ENCODE peak calls at places on chromosome 6, in seven cellular contexts. One of them, this sample, is unnamed.

GRCh38 chr6:57224769-57225515 is 2.8 kb upstream of the RAB23 start:
- DNase-seq in endothelial cell of umbilical vein: no peak
- DNase-seq in HepG2: no peak
- DNase-seq in GM12878: no peak
- DNase-seq in H1: no peak
- DNase-seq in HCT116: no peak
- DNase-seq in K562: peak
- DNase-seq in this sample: no peak

GRCh38 chr6:7414811-7415210 is 25.2 kb downstream of the RIOK1 start:
- DNase-seq in endothelial cell of umbilical vein: no peak
- DNase-seq in HepG2: no peak
- DNase-seq in GM12878: no peak
- DNase-seq in H1: no peak
- DNase-seq in HCT116: no peak
- DNase-seq in K562: no peak
- DNase-seq in this sample: no peak

GRCh38 chr6:116409756-116410155 is 39.0 kb downstream of the DSE start:
- DNase-seq in endothelial cell of umbilical vein: no peak
- DNase-seq in HepG2: no peak
- DNase-seq in GM12878: peak
- DNase-seq in H1: no peak
- DNase-seq in HCT116: no peak
- DNase-seq in K562: no peak
- DNase-seq in this sample: no peak

GRCh38 chr6:33427585-33428218 is 7.8 kb downstream of the SYNGAP1 start:
- DNase-seq in endothelial cell of umbilical vein: peak
- DNase-seq in HepG2: no peak
- DNase-seq in GM12878: no peak
- DNase-seq in H1: peak
- DNase-seq in HCT116: no peak
- DNase-seq in K562: peak
- DNase-seq in this sample: no peak

GRCh38 chr6:170093658-170094596 is 197.0 kb downstream of the DLL1 start:
- DNase-seq in endothelial cell of umbilical vein: no peak
- DNase-seq in HepG2: no peak
- DNase-seq in GM12878: no peak
- DNase-seq in H1: peak
- DNase-seq in HCT116: no peak
- DNase-seq in K562: no peak
- DNase-seq in this sample: no peak

GRCh38 chr6:100088009-100088408 is 94.0 kb upstream of the MCHR2 start:
- DNase-seq in endothelial cell of umbilical vein: no peak
- DNase-seq in HepG2: no peak
- DNase-seq in GM12878: no peak
- DNase-seq in H1: no peak
- DNase-seq in HCT116: peak
- DNase-seq in K562: no peak
- DNase-seq in this sample: no peak

GRCh38 chr6:15132854-15133670 is 112.8 kb upstream of the JARID2 start:
- DNase-seq in endothelial cell of umbilical vein: no peak
- DNase-seq in HepG2: peak
- DNase-seq in GM12878: no peak
- DNase-seq in H1: no peak
- DNase-seq in HCT116: peak
- DNase-seq in K562: no peak
- DNase-seq in this sample: no peak

GRCh38 chr6:113735487-113735886 is 121.7 kb upstream of the MARCKS start:
- DNase-seq in endothelial cell of umbilical vein: no peak
- DNase-seq in HepG2: no peak
- DNase-seq in GM12878: no peak
- DNase-seq in H1: no peak
- DNase-seq in HCT116: no peak
- DNase-seq in K562: no peak
- DNase-seq in this sample: peak

GRCh38 chr6:106724848-106725247 is 95.5 kb downstream of the QRSL1 start:
- DNase-seq in endothelial cell of umbilical vein: no peak
- DNase-seq in HepG2: no peak
- DNase-seq in GM12878: no peak
- DNase-seq in H1: no peak
- DNase-seq in HCT116: no peak
- DNase-seq in K562: no peak
- DNase-seq in this sample: no peak

GRCh38 chr6:44580901-44581300 is 193.4 kb downstream of the CDC5L start:
- DNase-seq in endothelial cell of umbilical vein: no peak
- DNase-seq in HepG2: no peak
- DNase-seq in GM12878: no peak
- DNase-seq in H1: no peak
- DNase-seq in HCT116: no peak
- DNase-seq in K562: no peak
- DNase-seq in this sample: no peak

GRCh38 chr6:74409447-74409846 is 713.4 kb downstream of the CD109 start:
- DNase-seq in endothelial cell of umbilical vein: peak
- DNase-seq in HepG2: peak
- DNase-seq in GM12878: no peak
- DNase-seq in H1: no peak
- DNase-seq in HCT116: peak
- DNase-seq in K562: no peak
- DNase-seq in this sample: no peak

GRCh38 chr6:89582669-89583325 is 55.8 kb downstream of the LYRM2 start:
- DNase-seq in endothelial cell of umbilical vein: no peak
- DNase-seq in HepG2: no peak
- DNase-seq in GM12878: no peak
- DNase-seq in H1: no peak
- DNase-seq in HCT116: no peak
- DNase-seq in K562: no peak
- DNase-seq in this sample: no peak

DNA sequence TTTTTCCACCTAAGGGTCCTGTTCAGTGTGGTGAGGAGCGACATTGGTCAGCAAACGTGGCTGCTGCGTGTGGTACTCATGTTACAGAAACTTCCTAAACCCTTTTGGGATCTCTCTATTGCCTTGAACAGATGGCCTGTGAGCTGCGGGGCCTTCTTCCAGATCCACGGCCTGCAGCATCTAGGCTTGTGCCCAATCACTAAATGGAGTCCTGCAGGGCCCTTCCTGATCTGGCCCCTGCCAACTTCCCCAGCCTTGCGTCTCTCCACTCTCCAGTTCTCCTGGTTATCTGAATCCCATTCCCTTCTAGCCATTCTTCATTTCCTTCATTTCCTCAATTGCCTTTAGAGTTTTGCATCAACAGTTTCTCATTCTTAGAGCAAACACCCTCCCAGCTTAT is 85.6 kb downstream of the PDE7B start:
- DNase-seq in endothelial cell of umbilical vein: no peak
- DNase-seq in HepG2: no peak
- DNase-seq in GM12878: no peak
- DNase-seq in H1: no peak
- DNase-seq in HCT116: no peak
- DNase-seq in K562: no peak
- DNase-seq in this sample: no peak
- H3K27ac ChIP-seq in endothelial cell of umbilical vein: no peak
- H3K27ac ChIP-seq in HepG2: no peak
- H3K27ac ChIP-seq in GM12878: no peak
- H3K27ac ChIP-seq in H1: no peak
- H3K27ac ChIP-seq in HCT116: no peak
- H3K27ac ChIP-seq in K562: no peak
- H3K27ac ChIP-seq in this sample: no peak

GRCh38 chr6:4322134-4322845 is 186.9 kb upstream of the ECI2 start:
- DNase-seq in endothelial cell of umbilical vein: no peak
- DNase-seq in HepG2: no peak
- DNase-seq in GM12878: no peak
- DNase-seq in H1: no peak
- DNase-seq in HCT116: no peak
- DNase-seq in K562: no peak
- DNase-seq in this sample: no peak

GRCh38 chr6:4322846-4323309 is 187.5 kb upstream of the ECI2 start:
- DNase-seq in endothelial cell of umbilical vein: no peak
- DNase-seq in HepG2: no peak
- DNase-seq in GM12878: no peak
- DNase-seq in H1: no peak
- DNase-seq in HCT116: no peak
- DNase-seq in K562: peak
- DNase-seq in this sample: no peak

GRCh38 chr6:4323322-4323721 is 187.9 kb upstream of the ECI2 start:
- DNase-seq in endothelial cell of umbilical vein: no peak
- DNase-seq in HepG2: no peak
- DNase-seq in GM12878: no peak
- DNase-seq in H1: no peak
- DNase-seq in HCT116: no peak
- DNase-seq in K562: no peak
- DNase-seq in this sample: no peak

GRCh38 chr6:4320860-4321259 is 185.5 kb upstream of the ECI2 start:
- DNase-seq in endothelial cell of umbilical vein: peak
- DNase-seq in HepG2: no peak
- DNase-seq in GM12878: no peak
- DNase-seq in H1: no peak
- DNase-seq in HCT116: no peak
- DNase-seq in K562: no peak
- DNase-seq in this sample: no peak

DNA sequence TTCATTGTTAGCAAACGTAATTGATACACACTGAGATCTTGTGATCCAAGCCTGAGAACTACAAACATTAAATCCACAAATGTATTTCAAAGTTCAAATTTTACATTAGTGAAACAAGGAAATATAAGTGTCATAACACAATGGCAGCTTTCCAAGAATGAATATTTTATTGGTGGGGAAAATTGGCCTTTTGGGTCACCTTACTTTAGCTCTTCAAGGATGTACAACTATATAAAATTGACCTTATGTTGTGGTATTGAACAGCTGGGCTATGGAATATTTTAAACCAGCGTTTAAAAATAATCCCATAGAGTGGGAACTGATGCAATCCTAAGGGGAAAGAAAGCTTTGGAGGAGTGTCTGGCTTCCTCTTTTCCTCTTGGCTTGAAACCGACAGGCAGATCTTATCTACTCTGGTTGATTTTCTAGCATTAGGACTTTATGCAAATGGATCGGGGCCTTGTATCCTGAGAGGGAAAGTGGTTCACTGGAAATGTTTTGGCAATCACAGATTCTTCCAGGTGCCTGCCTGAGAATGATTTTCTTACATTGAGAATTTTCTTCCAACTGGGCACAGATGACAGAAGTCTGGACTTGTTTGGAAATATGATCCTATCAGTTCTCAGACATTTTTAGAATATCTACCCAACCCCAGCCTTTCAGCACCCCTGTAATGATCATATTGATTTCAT is 184.8 kb upstream of the ECI2 start:
- DNase-seq in endothelial cell of umbilical vein: peak
- DNase-seq in HepG2: no peak
- DNase-seq in GM12878: no peak
- DNase-seq in H1: no peak
- DNase-seq in HCT116: no peak
- DNase-seq in K562: peak
- DNase-seq in this sample: peak
- H3K9ac ChIP-seq in endothelial cell of umbilical vein: peak
- H3K9ac ChIP-seq in HepG2: no peak
- H3K9ac ChIP-seq in GM12878: no peak
- H3K9ac ChIP-seq in H1: no peak
- H3K9ac ChIP-seq in HCT116: no peak
- H3K9ac ChIP-seq in K562: no peak
- H3K9ac ChIP-seq in this sample: peak

DNA sequence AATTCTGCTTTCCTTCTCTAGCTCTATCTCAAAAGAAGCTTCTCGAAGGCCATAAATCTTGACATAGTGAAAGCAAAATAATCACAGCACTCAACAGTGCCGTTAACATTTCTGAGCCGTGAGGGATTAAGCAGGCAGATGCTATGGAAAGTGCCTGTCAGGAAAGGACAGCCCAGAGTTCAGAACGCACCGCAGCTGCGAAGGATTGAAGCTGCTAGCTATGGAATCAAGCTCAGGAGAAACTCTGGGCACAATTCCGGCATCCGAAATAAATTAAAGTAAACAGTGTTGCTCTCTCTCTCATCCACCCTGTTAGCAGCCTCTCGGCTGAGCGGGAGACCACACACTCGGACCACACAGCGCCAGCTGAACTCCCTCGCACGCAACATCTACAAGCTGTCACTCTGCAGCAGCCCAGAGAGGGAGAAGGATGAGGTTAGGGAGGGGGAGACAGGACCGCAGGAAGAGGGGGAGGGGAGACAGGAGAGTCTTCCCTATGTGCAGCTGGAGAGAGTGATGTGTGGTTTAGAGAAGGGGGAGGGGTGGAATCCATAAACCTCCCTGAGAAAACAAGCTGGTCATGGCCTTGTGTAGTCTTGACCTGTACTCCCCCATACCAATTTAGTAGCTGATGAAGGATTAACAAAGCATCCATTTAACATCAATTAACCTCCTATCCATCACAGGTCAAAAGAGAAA is 9.0 kb downstream of the EXOC2 start:
- DNase-seq in endothelial cell of umbilical vein: peak
- DNase-seq in HepG2: no peak
- DNase-seq in GM12878: no peak
- DNase-seq in H1: peak
- DNase-seq in HCT116: no peak
- DNase-seq in K562: peak
- DNase-seq in this sample: no peak
- TF ChIP-seq POLR2AphosphoS5 in endothelial cell of umbilical vein: no peak
- TF ChIP-seq POLR2AphosphoS5 in HepG2: no peak
- TF ChIP-seq POLR2AphosphoS5 in GM12878: no peak
- TF ChIP-seq POLR2AphosphoS5 in H1: peak
- TF ChIP-seq POLR2AphosphoS5 in HCT116: no peak
- TF ChIP-seq POLR2AphosphoS5 in K562: no peak
- TF ChIP-seq POLR2AphosphoS5 in this sample: no peak

GRCh38 chr6:13702809-13703302 is 8.8 kb downstream of the RANBP9 start:
- DNase-seq in endothelial cell of umbilical vein: no peak
- DNase-seq in HepG2: no peak
- DNase-seq in GM12878: no peak
- DNase-seq in H1: no peak
- DNase-seq in HCT116: no peak
- DNase-seq in K562: peak
- DNase-seq in this sample: no peak

GRCh38 chr6:13698715-13699114 is 12.9 kb downstream of the RANBP9 start:
- DNase-seq in endothelial cell of umbilical vein: no peak
- DNase-seq in HepG2: peak
- DNase-seq in GM12878: no peak
- DNase-seq in H1: no peak
- DNase-seq in HCT116: no peak
- DNase-seq in K562: no peak
- DNase-seq in this sample: no peak

GRCh38 chr6:13697857-13698256 is 13.8 kb downstream of the RANBP9 start:
- DNase-seq in endothelial cell of umbilical vein: no peak
- DNase-seq in HepG2: no peak
- DNase-seq in GM12878: no peak
- DNase-seq in H1: no peak
- DNase-seq in HCT116: no peak
- DNase-seq in K562: no peak
- DNase-seq in this sample: no peak

GRCh38 chr6:13703496-13703895 is 8.1 kb downstream of the RANBP9 start:
- DNase-seq in endothelial cell of umbilical vein: peak
- DNase-seq in HepG2: no peak
- DNase-seq in GM12878: no peak
- DNase-seq in H1: no peak
- DNase-seq in HCT116: no peak
- DNase-seq in K562: no peak
- DNase-seq in this sample: no peak

DNA sequence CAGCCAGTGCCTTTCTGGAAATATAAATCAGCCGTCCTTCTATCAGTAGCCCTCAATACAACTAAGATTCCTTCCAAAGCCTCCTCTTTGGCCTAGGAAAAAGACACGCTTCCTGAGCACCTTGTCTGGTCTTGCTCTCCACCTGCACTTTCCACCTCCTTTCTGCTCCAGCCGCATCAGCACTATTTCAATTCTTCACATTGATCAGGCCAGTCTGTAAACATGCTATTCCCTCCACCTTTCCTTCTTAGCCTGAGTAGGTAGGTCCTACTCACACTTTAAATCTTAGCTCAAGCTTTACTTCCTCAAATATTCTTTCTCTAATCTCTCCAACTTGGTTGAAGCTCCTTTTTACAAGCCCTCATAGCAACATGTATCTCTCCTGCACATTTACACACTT is 11.4 kb downstream of the RANBP9 start:
- DNase-seq in endothelial cell of umbilical vein: no peak
- DNase-seq in HepG2: no peak
- DNase-seq in GM12878: no peak
- DNase-seq in H1: no peak
- DNase-seq in HCT116: no peak
- DNase-seq in K562: no peak
- DNase-seq in this sample: no peak
- H3K27ac ChIP-seq in endothelial cell of umbilical vein: no peak
- H3K27ac ChIP-seq in HepG2: no peak
- H3K27ac ChIP-seq in GM12878: no peak
- H3K27ac ChIP-seq in H1: no peak
- H3K27ac ChIP-seq in HCT116: no peak
- H3K27ac ChIP-seq in K562: peak
- H3K27ac ChIP-seq in this sample: peak

This sample was measured in SK-N-MC.